ENCODE peak calls at places on chromosomes 6 and 20, in six cellular contexts. D, Q, O, M, R and Z are unnamed samples.

GRCh38 chr6:129835691-129836090 is 25.4 kb downstream of the TMEM244 start:
- DNase-seq in D (no peak), Q (no peak), O (no peak), M (no peak), R (no peak), Z (no peak)

GRCh38 chr6:156790711-156791110 is 13.5 kb downstream of the ARID1B start:
- DNase-seq in D (no peak), Q (no peak), O (no peak), M (no peak), R (no peak), Z (no peak)

GRCh38 chr6:88141641-88142298 is 24.4 kb downstream of the CNR1 start:
- DNase-seq in D (no peak), Q (peak), O (no peak), M (no peak), R (no peak), Z (no peak)

GRCh38 chr6:110492584-110492983 is 16.2 kb upstream of the SLC22A16 start:
- DNase-seq in D (no peak), Q (no peak), O (no peak), M (no peak), R (no peak), Z (no peak)

GRCh38 chr6:159098636-159099106 is 53.9 kb upstream of the TAGAP start:
- DNase-seq in D (no peak), Q (peak), O (peak), M (no peak), R (no peak), Z (no peak)

GRCh38 chr6:156778615-156779205 is 1.5 kb downstream of the ARID1B start:
- DNase-seq in D (peak), Q (peak), O (peak), M (peak), R (peak), Z (peak)

GRCh38 chr20:63006611-63007471 is at the start of gene BHLHE23:
- DNase-seq in D (no peak), Q (peak), O (no peak), M (peak), R (no peak), Z (no peak)

GRCh38 chr6:110542311-110543024 is 66.1 kb upstream of the SLC22A16 start:
- DNase-seq in D (no peak), Q (no peak), O (no peak), M (peak), R (peak), Z (no peak)

GRCh38 chr20:22305391-22305790 is 279.0 kb downstream of the FOXA2 start:
- DNase-seq in D (no peak), Q (no peak), O (no peak), M (no peak), R (no peak), Z (no peak)

GRCh38 chr6:111724505-111724904 is 118.8 kb upstream of the TRAF3IP2 start:
- DNase-seq in D (no peak), Q (peak), O (no peak), M (no peak), R (no peak), Z (no peak)

GRCh38 chr6:54493138-54493537 is 184.9 kb downstream of the TINAG start:
- DNase-seq in D (no peak), Q (no peak), O (no peak), M (no peak), R (peak), Z (peak)

GRCh38 chr20:32040142-32040953 is 11.7 kb upstream of the HCK start:
- DNase-seq in D (no peak), Q (peak), O (no peak), M (peak), R (no peak), Z (no peak)

GRCh38 chr20:56343861-56344381 is 14.9 kb upstream of the FAM210B start:
- DNase-seq in D (peak), Q (no peak), O (peak), M (peak), R (peak), Z (peak)

GRCh38 chr6:103379272-103379671 is 1480.4 kb downstream of the HACE1 start:
- DNase-seq in D (no peak), Q (no peak), O (no peak), M (no peak), R (no peak), Z (no peak)

GRCh38 chr20:46951405-46951804 is 56.8 kb downstream of the EYA2 start:
- DNase-seq in D (no peak), Q (no peak), O (no peak), M (no peak), R (no peak), Z (no peak)

GRCh38 chr6:136790411-136791295 is 1.6 kb downstream of the MAP3K5 start:
- DNase-seq in D (no peak), Q (no peak), O (no peak), M (no peak), R (no peak), Z (no peak)

GRCh38 chr20:45036044-45036755 is 64.7 kb downstream of the KCNS1 start:
- DNase-seq in D (no peak), Q (no peak), O (no peak), M (no peak), R (peak), Z (peak)

GRCh38 chr20:11000416-11000815 is 326.6 kb upstream of the JAG1 start:
- DNase-seq in D (no peak), Q (no peak), O (no peak), M (no peak), R (no peak), Z (no peak)

GRCh38 chr6:25404693-25405169 is 125.6 kb downstream of the CARMIL1 start:
- DNase-seq in D (no peak), Q (peak), O (no peak), M (no peak), R (no peak), Z (no peak)

GRCh38 chr6:106372838-106373501 is 12.5 kb downstream of the CRYBG1 start:
- DNase-seq in D (no peak), Q (no peak), O (no peak), M (no peak), R (no peak), Z (no peak)

GRCh38 chr20:35595901-35596300 is 19.7 kb upstream of the SPAG4 start:
- DNase-seq in D (no peak), Q (no peak), O (no peak), M (no peak), R (no peak), Z (no peak)

GRCh38 chr20:35503841-35504460 is 25.5 kb downstream of the C20orf173 start:
- DNase-seq in D (peak), Q (no peak), O (peak), M (no peak), R (peak), Z (no peak)

GRCh38 chr20:56431451-56431850 is 19.4 kb downstream of the CASS4 start:
- DNase-seq in D (no peak), Q (no peak), O (no peak), M (no peak), R (no peak), Z (no peak)

GRCh38 chr6:139156102-139156501 is 21.2 kb downstream of the HECA start:
- DNase-seq in D (no peak), Q (no peak), O (no peak), M (no peak), R (no peak), Z (no peak)

GRCh38 chr20:24752612-24753011 is 196.5 kb upstream of the CST7 start:
- DNase-seq in D (no peak), Q (no peak), O (no peak), M (no peak), R (no peak), Z (no peak)

GRCh38 chr6:96967957-96968871 is 43.7 kb downstream of the KLHL32 start:
- DNase-seq in D (no peak), Q (no peak), O (no peak), M (no peak), R (no peak), Z (no peak)

GRCh38 chr6:33694401-33694931 is 17.0 kb downstream of the UQCC2 start:
- DNase-seq in D (no peak), Q (no peak), O (no peak), M (peak), R (peak), Z (peak)

GRCh38 chr6:80742481-80742880 is 636.0 kb downstream of the BCKDHB start:
- DNase-seq in D (no peak), Q (no peak), O (peak), M (peak), R (peak), Z (peak)

GRCh38 chr6:103675807-103676406 is 1183.8 kb downstream of the HACE1 start:
- DNase-seq in D (no peak), Q (no peak), O (no peak), M (no peak), R (no peak), Z (peak)

GRCh38 chr20:62206388-62206775 is 13.7 kb downstream of the HRH3 start:
- DNase-seq in D (no peak), Q (no peak), O (no peak), M (no peak), R (no peak), Z (no peak)

GRCh38 chr20:58818585-58819285 is 32.0 kb downstream of the GNAS-AS1 start:
- DNase-seq in D (no peak), Q (no peak), O (no peak), M (peak), R (no peak), Z (peak)

GRCh38 chr6:52087498-52087999 is at the start of gene PKHD1:
- DNase-seq in D (no peak), Q (no peak), O (no peak), M (peak), R (peak), Z (no peak)

DNA sequence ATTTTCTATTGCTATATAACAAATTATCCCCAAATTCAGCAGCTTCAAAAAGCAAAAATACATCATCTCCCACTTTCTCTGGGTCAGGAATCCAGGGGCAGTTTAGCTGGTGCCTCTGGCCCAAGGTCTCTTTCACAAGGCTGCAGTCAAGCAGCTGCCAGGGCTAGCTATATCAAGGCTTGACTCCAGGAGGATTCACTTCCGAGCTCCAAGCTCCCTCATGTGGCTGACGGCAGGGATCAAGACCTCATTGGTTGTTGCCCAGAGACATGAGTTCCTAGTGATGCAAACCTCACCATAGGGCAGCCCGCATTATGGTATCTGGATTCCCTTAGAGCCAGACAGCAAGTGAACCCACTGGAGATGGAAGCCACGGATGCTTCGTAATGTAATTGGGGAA is 1.3 kb upstream of the VNN1 start:
- DNase-seq in D (no peak), Q (no peak), O (no peak), M (peak), R (peak), Z (peak)
- TF ChIP-seq CTCF in D (no peak), Q (no peak), O (no peak), M (peak), R (peak), Z (peak)

DNA sequence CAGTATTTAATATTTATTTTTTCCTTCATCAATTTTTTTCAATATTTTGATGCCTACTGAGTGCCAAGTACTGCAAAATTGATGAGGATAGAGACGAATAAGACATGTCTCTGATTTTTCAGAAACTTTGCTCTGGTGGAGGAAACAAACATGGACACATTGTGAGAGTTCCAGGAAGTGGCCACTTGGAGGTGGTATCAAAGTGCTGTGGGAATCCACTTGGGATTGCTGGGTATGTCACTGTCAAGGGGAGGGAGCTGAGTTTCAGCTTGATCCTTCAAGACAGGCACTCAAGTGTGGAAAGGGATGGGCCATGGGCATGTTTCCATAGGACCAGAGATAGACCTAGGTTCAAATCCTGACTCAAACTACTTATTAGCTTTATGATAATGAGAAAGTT is 24.5 kb upstream of the ABCC10 start:
- DNase-seq in D (no peak), Q (no peak), O (no peak), M (no peak), R (no peak), Z (no peak)
- TF ChIP-seq CTCF in D (no peak), Q (no peak), O (no peak), M (no peak), R (no peak), Z (no peak)

GRCh38 chr20:51042657-51043247 is 19.8 kb upstream of the KCNG1 start:
- DNase-seq in D (no peak), Q (no peak), O (no peak), M (no peak), R (no peak), Z (no peak)
- TF ChIP-seq CTCF in D (no peak), Q (no peak), O (no peak), M (peak), R (peak), Z (peak)

GRCh38 chr20:8432435-8433148 is 300.5 kb downstream of the PLCB1 start:
- DNase-seq in D (no peak), Q (no peak), O (peak), M (peak), R (no peak), Z (no peak)
- TF ChIP-seq CTCF in D (no peak), Q (no peak), O (no peak), M (no peak), R (no peak), Z (no peak)

GRCh38 chr6:150865406-150866146 is at the start of gene MTHFD1L:
- DNase-seq in D (peak), Q (peak), O (peak), M (peak), R (peak), Z (peak)
- TF ChIP-seq CTCF in D (peak), Q (peak), O (peak), M (peak), R (peak), Z (peak)

GRCh38 chr20:60453847-60454246 is 495.6 kb downstream of the CDH26 start:
- DNase-seq in D (no peak), Q (no peak), O (no peak), M (peak), R (no peak), Z (no peak)
- TF ChIP-seq CTCF in D (no peak), Q (no peak), O (no peak), M (no peak), R (no peak), Z (no peak)